ENCODE peak calls at places on chromosomes 11 and 22, in nine cellular contexts. K is naive thymus-derived CD8-positive, alpha-beta T cell; P is activated CD8-positive, alpha-beta memory T cell treated with anti-CD3 and anti-CD28 coated beads, Interleukin-2, amount 50 U/mL, for 48 hours; V is sigmoid colon; E is neuronal stem cell; B is tibial artery; R is activated T-helper 9 cell treated with anti-CD3 and anti-CD28 coated beads, Interleukin-2, amount 50 U/mL, for 16 hours; M is GM23248; J is GM04504. L is an unnamed sample.

GRCh38 chr11:1422481-1422880 is 32.7 kb downstream of the BRSK2 start:
- DNase-seq in K (no peak), P (no peak), V (no peak), E (no peak), B (no peak), R (no peak), M (peak; percentile 33), J (no peak), L (no peak)

GRCh38 chr22:36773935-36774334 is 2.0 kb downstream of the IFT27 start:
- DNase-seq in K (no peak), P (no peak), V (no peak), E (no peak), B (no peak), R (no peak), M (peak; percentile 71), J (no peak), L (no peak)

GRCh38 chr11:32790916-32791315 is 3.5 kb downstream of the CCDC73 start:
- DNase-seq in K (no peak), P (no peak), V (no peak), E (no peak), B (no peak), R (no peak), M (no peak), J (no peak), L (no peak)

GRCh38 chr11:20007386-20007785 is 152.9 kb downstream of the DBX1 start:
- DNase-seq in K (no peak), P (no peak), V (no peak), E (no peak), B (no peak), R (no peak), M (no peak), J (no peak), L (no peak)

GRCh38 chr11:15216678-15217077 is 102.0 kb downstream of the INSC start:
- DNase-seq in K (no peak), P (no peak), V (no peak), E (no peak), B (no peak), R (no peak), M (peak; percentile 24), J (no peak), L (no peak)

GRCh38 chr22:29301716-29302401 is 4.6 kb upstream of the GAS2L1 start:
- DNase-seq in K (no peak), P (peak; percentile 57), V (no peak), E (no peak), B (no peak), R (no peak), M (no peak), J (no peak), L (no peak)

GRCh38 chr11:97934572-97935208 is 1086.1 kb upstream of the CNTN5 start:
- DNase-seq in K (no peak), P (no peak), V (no peak), E (no peak), B (no peak), R (no peak), M (no peak), J (no peak), L (no peak)

GRCh38 chr22:24588370-24588755 is 4.5 kb downstream of the LRRC75B start:
- DNase-seq in K (no peak), P (no peak), V (peak; percentile 80), E (no peak), B (no peak), R (no peak), M (no peak), J (no peak), L (no peak)

GRCh38 chr11:12377106-12377823 is at the start of gene PARVA:
- DNase-seq in K (no peak), P (no peak), V (peak; percentile 88), E (peak; percentile 80), B (peak; percentile 38), R (no peak), M (peak; percentile 94), J (peak; percentile 69), L (no peak)

GRCh38 chr11:94449437-94449836 is 44.2 kb downstream of the MRE11 start:
- DNase-seq in K (no peak), P (no peak), V (no peak), E (no peak), B (no peak), R (no peak), M (peak; percentile 92), J (peak; percentile 53), L (no peak)

L was measured in stimulated activated naive B cell treated with anti-CD40 and anti-IgM and Interleukin-4, amounts not matched to agents 10 μg/mL and 1 μg/mL and 100 μg/mL, for 72 hours.